ENCODE peak calls at places on chromosomes 11 and 22, in ten cellular contexts. K is A549, L is coronary artery, Z is GM12865, D is right lobe of liver, W is lower lobe of right lung, N is SK-N-SH, C is bronchial epithelial cell, R is prostate gland, X is left ventricle myocardium inferior. B is an unnamed sample.

GRCh38 chr11:84227970-84228369 is 941.8 kb upstream of the CCDC90B start:
- DNase-seq in K (no peak), L (no peak), Z (no peak), D (no peak), W (no peak), N (no peak), C (no peak), R (no peak), X (no peak), B (no peak)

GRCh38 chr22:31445642-31446041 is 44.0 kb downstream of the EIF4ENIF1 start:
- DNase-seq in K (no peak), L (no peak), Z (no peak), D (no peak), W (no peak), N (no peak), C (no peak), R (no peak), X (no peak), B (no peak)

GRCh38 chr11:61907871-61908729 is 9.3 kb downstream of the RAB3IL1 start:
- DNase-seq in K (no peak), L (no peak), Z (no peak), D (no peak), W (no peak), N (no peak), C (no peak), R (no peak), X (peak; percentile 15), B (no peak)

GRCh38 chr11:34614334-34615113 is 6.4 kb upstream of the EHF start:
- DNase-seq in K (no peak), L (no peak), Z (peak; percentile 40), D (no peak), W (no peak), N (no peak), C (no peak), R (no peak), X (no peak), B (peak; percentile 58)

GRCh38 chr11:57324154-57324885 is 432 bp downstream of the TNKS1BP1 start:
- DNase-seq in K (peak; percentile 60), L (no peak), Z (peak; percentile 32), D (no peak), W (peak; percentile 68), N (peak; percentile 94), C (no peak), R (peak; percentile 40), X (peak; percentile 53), B (peak; percentile 59)

GRCh38 chr11:131749100-131749499 is 378.7 kb downstream of the NTM start:
- DNase-seq in K (no peak), L (peak; percentile 7), Z (no peak), D (no peak), W (no peak), N (no peak), C (peak; percentile 23), R (no peak), X (no peak), B (peak; percentile 89)

GRCh38 chr22:49828599-49828965 is 909 bp upstream of the BRD1 start:
- DNase-seq in K (no peak), L (no peak), Z (no peak), D (no peak), W (no peak), N (no peak), C (no peak), R (no peak), X (no peak), B (no peak)

GRCh38 chr11:746289-747175 is 732 bp upstream of the TALDO1 start:
- DNase-seq in K (no peak), L (peak; percentile 80), Z (peak; percentile 44), D (no peak), W (no peak), N (no peak), C (peak; percentile 28), R (no peak), X (no peak), B (peak; percentile 14)

GRCh38 chr11:27904358-27905055 is 203.4 kb downstream of the KIF18A start:
- DNase-seq in K (no peak), L (no peak), Z (no peak), D (no peak), W (no peak), N (no peak), C (peak; percentile 84), R (no peak), X (no peak), B (no peak)

GRCh38 chr11:101445761-101446160 is 138.0 kb downstream of the TRPC6 start:
- DNase-seq in K (no peak), L (no peak), Z (no peak), D (no peak), W (no peak), N (no peak), C (peak; percentile 67), R (no peak), X (no peak), B (no peak)

GRCh38 chr11:66720223-66720898 is 8.7 kb downstream of the SPTBN2 start:
- DNase-seq in K (peak; percentile 45), L (no peak), Z (peak; percentile 17), D (no peak), W (peak; percentile 67), N (peak; percentile 60), C (peak; percentile 89), R (peak; percentile 62), X (no peak), B (peak; percentile 26)

GRCh38 chr22:29270475-29271271 is 2.6 kb downstream of the EWSR1 start:
- DNase-seq in K (no peak), L (no peak), Z (no peak), D (no peak), W (no peak), N (no peak), C (peak; percentile 35), R (no peak), X (no peak), B (peak; percentile 28)

GRCh38 chr22:37496651-37497599 is 10.7 kb upstream of the MFNG start:
- DNase-seq in K (peak; percentile 31), L (no peak), Z (no peak), D (no peak), W (no peak), N (peak; percentile 50), C (peak; percentile 79), R (no peak), X (no peak), B (peak; percentile 90)

GRCh38 chr11:114192841-114193389 is 103.3 kb upstream of the NNMT start:
- DNase-seq in K (no peak), L (no peak), Z (no peak), D (no peak), W (no peak), N (no peak), C (no peak), R (no peak), X (no peak), B (peak; percentile 93)

GRCh38 chr11:33651555-33651954 is 49.1 kb downstream of the C11orf91 start:
- DNase-seq in K (no peak), L (no peak), Z (no peak), D (no peak), W (no peak), N (no peak), C (no peak), R (no peak), X (no peak), B (no peak)

GRCh38 chr11:67996622-67997459 is 7.1 kb downstream of the UNC93B1 start:
- DNase-seq in K (no peak), L (peak; percentile 74), Z (peak; percentile 60), D (no peak), W (peak; percentile 87), N (peak; percentile 71), C (no peak), R (no peak), X (peak; percentile 58), B (peak; percentile 50)

GRCh38 chr22:37640591-37641250 is 1.3 kb downstream of the SH3BP1 start:
- DNase-seq in K (no peak), L (no peak), Z (no peak), D (no peak), W (no peak), N (no peak), C (peak; percentile 79), R (peak; percentile 42), X (no peak), B (no peak)

GRCh38 chr11:117830072-117830471 is 5.5 kb upstream of the FXYD2 start:
- DNase-seq in K (no peak), L (peak; percentile 55), Z (no peak), D (no peak), W (no peak), N (no peak), C (no peak), R (no peak), X (no peak), B (no peak)
- H3K4me3 ChIP-seq in K (no peak overlapping the region), L (no peak overlapping the region), Z (no peak overlapping the region), D (no peak overlapping the region), W (no peak overlapping the region), N (no peak overlapping the region), C (no peak overlapping the region), R (no peak overlapping the region), X (no peak overlapping the region), B (no peak overlapping the region)

GRCh38 chr11:109522116-109522755 is 100.2 kb downstream of the C11orf87 start:
- DNase-seq in K (no peak), L (no peak), Z (no peak), D (no peak), W (no peak), N (no peak), C (peak; percentile 44), R (no peak), X (no peak), B (no peak)
- TF ChIP-seq CTCF in K (no peak), L (no peak), Z (no peak), D (no peak), W (no peak), N (no peak), C (no peak), R (no peak), X (no peak), B (no peak)

GRCh38 chr11:126103150-126103549 is 40.5 kb upstream of the CDON start:
- DNase-seq in K (no peak), L (no peak), Z (no peak), D (no peak), W (no peak), N (peak; percentile 78), C (no peak), R (no peak), X (no peak), B (no peak)
- H3K4me3 ChIP-seq in K (no peak overlapping the region), L (no peak overlapping the region), Z (no peak overlapping the region), D (no peak overlapping the region), W (no peak overlapping the region), N (no peak overlapping the region), C (no peak overlapping the region), R (no peak overlapping the region), X (no peak overlapping the region), B (no peak overlapping the region)

DNA sequence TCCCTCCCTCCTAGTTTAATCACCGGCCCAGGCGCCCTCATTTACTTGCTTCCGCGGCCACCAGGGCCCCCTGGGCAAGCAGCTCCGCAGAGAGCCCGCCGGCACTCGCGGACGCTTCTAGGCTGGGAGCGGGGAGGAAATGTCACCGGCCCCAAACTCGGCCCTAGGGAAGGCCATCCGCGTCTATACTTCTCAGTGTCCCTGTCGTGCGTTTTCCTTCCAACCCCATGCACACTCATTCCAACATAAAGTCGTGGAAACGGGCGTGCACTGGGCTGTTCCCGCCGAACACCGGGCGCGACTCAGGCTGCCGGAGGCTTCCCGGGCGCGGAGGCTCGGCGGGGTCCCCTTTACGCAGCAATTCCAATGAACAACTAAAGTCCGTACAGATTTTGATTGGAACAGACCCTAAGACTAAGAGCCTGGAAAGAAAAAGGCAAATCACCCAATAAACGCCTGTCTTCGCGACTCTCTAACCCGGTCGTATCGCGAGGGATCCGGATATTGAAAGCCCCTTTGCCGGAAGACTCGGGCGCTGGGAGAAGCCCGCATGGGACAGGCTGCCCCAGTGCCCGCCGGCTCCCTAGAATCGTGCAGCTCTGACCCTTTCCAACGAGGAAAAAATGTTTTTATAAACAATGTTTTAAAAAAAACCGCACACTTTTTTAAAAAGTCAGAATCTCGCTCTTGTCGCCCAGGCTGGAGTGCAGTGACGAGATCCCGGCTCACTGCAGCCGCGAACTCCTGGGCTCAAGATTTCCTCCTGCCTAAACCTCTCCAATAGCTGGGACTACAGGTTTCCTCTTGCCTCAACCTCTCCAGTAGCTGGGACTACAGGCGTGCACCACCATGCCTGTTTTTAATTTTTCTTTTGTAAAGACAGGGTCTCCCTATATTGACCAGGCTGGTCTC is 1.3 kb upstream of the BARX2 start:
- DNase-seq in K (no peak), L (no peak), Z (no peak), D (no peak), W (no peak), N (peak; percentile 44), C (no peak), R (no peak), X (no peak), B (no peak)
- TF ChIP-seq CTCF in K (no peak), L (no peak), Z (no peak), D (no peak), W (no peak), N (no peak), C (no peak), R (no peak), X (no peak), B (no peak)